ENCODE peak calls at places on chromosomes 3 and 15, in seven cellular contexts. F is K562, A is astrocyte of the spinal cord, P is fibroblast of pulmonary artery, M is OCI-LY7, J is foreskin fibroblast, O is neural progenitor cell. Y is an unnamed sample.

GRCh38 chr3:194871143-194871863 is 185.6 kb downstream of the FAM43A start:
- DNase-seq in F (no peak), J (peak), O (peak), P (peak), A (peak), M (peak), Y (peak)

GRCh38 chr3:102356506-102356905 is 78.3 kb upstream of the ZPLD1 start:
- DNase-seq in M (no peak), J (no peak), F (no peak), O (no peak), A (no peak), P (no peak), Y (no peak)

GRCh38 chr3:105956311-105956710 is 87.5 kb upstream of the CBLB start:
- DNase-seq in M (no peak), F (no peak), J (no peak), P (no peak), O (no peak), A (no peak), Y (no peak)

GRCh38 chr3:123013876-123014275 is 13.7 kb downstream of the SEMA5B start:
- DNase-seq in M (no peak), P (no peak), J (no peak), F (no peak), A (no peak), O (no peak), Y (no peak)

GRCh38 chr3:51357856-51358255 is 27.2 kb upstream of the MANF start:
- DNase-seq in P (no peak), F (no peak), A (no peak), M (no peak), O (no peak), J (peak), Y (no peak)

GRCh38 chr15:39205506-39206371 is 375.1 kb upstream of the THBS1 start:
- DNase-seq in A (no peak), O (no peak), M (no peak), P (no peak), F (no peak), J (no peak), Y (no peak)

GRCh38 chr3:159964166-159964973 is 24.3 kb upstream of the IL12A start:
- DNase-seq in F (no peak), J (peak), O (no peak), M (no peak), P (peak), A (peak), Y (peak)

GRCh38 chr3:129665024-129665768 is 58.7 kb upstream of the PLXND1 start:
- DNase-seq in M (no peak), F (no peak), A (peak), O (no peak), J (peak), P (peak), Y (no peak)

GRCh38 chr3:69695933-69696332 is 43.3 kb upstream of the MITF start:
- DNase-seq in F (no peak), A (no peak), P (no peak), O (no peak), J (no peak), M (no peak), Y (no peak)

GRCh38 chr3:101521251-101521701 is 8.3 kb upstream of the SENP7 start:
- DNase-seq in O (no peak), P (no peak), F (no peak), A (no peak), M (no peak), J (no peak), Y (no peak)

GRCh38 chr15:37031198-37031597 is 69.2 kb downstream of the MEIS2 start:
- DNase-seq in O (no peak), P (peak), M (no peak), A (peak), F (no peak), J (peak), Y (no peak)

GRCh38 chr3:43434431-43434830 is 148.1 kb downstream of the SNRK start:
- DNase-seq in A (no peak), M (no peak), J (no peak), O (no peak), F (no peak), P (no peak), Y (no peak)

GRCh38 chr3:125045194-125045593 is 10.6 kb downstream of the HEG1 start:
- DNase-seq in A (no peak), J (no peak), O (no peak), M (no peak), P (peak), F (no peak), Y (no peak)

GRCh38 chr3:59608356-59608755 is 558.5 kb upstream of the CFAP20DC start:
- DNase-seq in M (no peak), P (no peak), J (no peak), O (no peak), A (no peak), F (no peak), Y (no peak)

GRCh38 chr15:38455096-38455495 is 1.2 kb downstream of the FAM98B start:
- DNase-seq in O (no peak), A (peak), M (no peak), P (peak), F (peak), J (peak), Y (no peak)

GRCh38 chr3:4584537-4585249 is 91.5 kb downstream of the ITPR1 start:
- DNase-seq in M (no peak), F (no peak), J (no peak), A (peak), O (no peak), P (peak), Y (no peak)

GRCh38 chr15:95113041-95113440 is 881.7 kb downstream of the MCTP2 start:
- DNase-seq in A (no peak), F (no peak), P (no peak), O (no peak), M (no peak), J (peak), Y (no peak)

DNA sequence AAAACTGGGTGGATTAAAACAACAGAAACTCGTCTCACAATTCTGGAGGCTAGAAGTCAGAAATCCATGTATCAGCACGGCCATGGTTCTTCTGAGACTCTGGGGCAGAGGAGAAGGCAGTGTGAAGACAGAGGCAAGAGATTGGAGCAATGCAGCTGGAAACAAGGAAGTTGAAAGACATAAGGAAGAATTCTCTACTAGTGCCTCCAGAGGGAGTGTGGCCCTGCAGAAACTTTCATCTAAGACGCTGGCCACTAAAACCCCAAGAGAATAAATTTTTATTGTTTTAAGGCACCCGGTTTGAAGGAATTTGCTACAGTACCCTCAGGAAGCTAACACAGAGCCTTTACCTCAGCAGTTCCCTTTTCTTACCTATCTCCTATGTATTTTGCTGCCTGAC is 1012.2 kb upstream of the CADM2 start:
- DNase-seq in M (no peak), F (no peak), J (peak), P (no peak), O (peak), A (peak), Y (no peak)
- TF ChIP-seq CTCF in M (no peak), F (no peak), J (no peak), P (no peak), O (peak), A (peak), Y (no peak)

DNA sequence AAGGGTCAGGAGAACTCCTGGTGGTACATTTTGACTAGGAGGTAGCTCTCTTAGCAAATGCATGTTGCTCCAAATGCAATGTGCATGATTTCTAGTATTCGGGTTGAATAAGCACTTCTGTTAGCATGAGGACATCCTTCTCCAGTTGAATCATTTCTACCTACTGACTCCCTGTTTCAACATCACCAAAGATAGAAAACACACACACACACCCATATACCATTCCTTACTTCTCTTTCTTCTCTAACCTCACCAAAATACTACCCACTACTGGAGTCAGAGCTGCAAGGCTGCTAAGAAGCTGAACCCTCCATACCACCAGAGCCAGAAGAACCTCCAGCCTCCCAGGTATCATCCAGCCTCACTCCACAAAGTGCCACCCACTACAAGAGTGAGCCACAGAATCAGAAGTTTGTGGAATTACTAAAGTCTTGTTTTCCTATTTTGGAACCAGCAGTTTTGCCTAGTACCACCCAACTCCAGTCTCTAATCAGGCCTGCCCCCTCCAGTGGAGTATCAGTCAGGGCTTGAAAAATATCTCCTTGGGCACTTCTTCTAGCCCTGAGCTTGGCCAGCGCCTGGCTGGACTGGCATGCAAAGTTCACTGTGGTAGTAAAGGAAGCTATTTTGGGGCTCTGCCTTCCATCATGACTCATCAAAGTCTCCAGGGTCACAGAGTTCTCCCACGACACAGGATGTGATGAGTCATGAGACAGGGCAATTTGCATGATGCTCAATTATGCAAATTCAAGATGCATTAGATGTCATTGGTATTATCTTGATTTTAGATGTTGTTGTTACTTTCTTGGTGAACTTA is 110.2 kb downstream of the CYP19A1 start:
- DNase-seq in P (peak), F (peak), J (peak), M (no peak), A (peak), O (no peak), Y (peak)
- H3K4me3 ChIP-seq in P (no peak), F (no peak), J (no peak), M (no peak), A (no peak), O (no peak), Y (no peak)

GRCh38 chr3:48475188-48475587 is 28.7 kb downstream of the ATRIP start:
- DNase-seq in F (no peak), M (no peak), P (no peak), J (no peak), O (no peak), A (no peak), Y (no peak)

GRCh38 chr3:48473617-48473952 is 27.0 kb downstream of the ATRIP start:
- DNase-seq in O (no peak), F (no peak), M (no peak), A (no peak), P (no peak), J (no peak), Y (no peak)

GRCh38 chr3:48472673-48472922 is 26.1 kb downstream of the ATRIP start:
- DNase-seq in A (no peak), F (peak), P (no peak), O (no peak), J (no peak), M (no peak), Y (no peak)

GRCh38 chr3:48474619-48475018 is 28.1 kb downstream of the ATRIP start:
- DNase-seq in F (no peak), O (peak), J (no peak), M (no peak), P (no peak), A (no peak), Y (no peak)

GRCh38 chr3:48472923-48473616 is 26.5 kb downstream of the ATRIP start:
- DNase-seq in A (peak), M (peak), P (peak), O (peak), J (peak), F (peak), Y (peak)
- TF ChIP-seq CTCF in A (peak), M (peak), P (peak), O (peak), J (peak), F (peak), Y (peak)

GRCh38 chr3:145902166-145902565 is 258.8 kb downstream of the PLOD2 start:
- DNase-seq in P (peak), M (no peak), O (no peak), F (no peak), A (peak), J (no peak), Y (no peak)

GRCh38 chr3:145899229-145899628 is 261.8 kb downstream of the PLOD2 start:
- DNase-seq in P (no peak), F (no peak), O (no peak), M (no peak), A (no peak), J (no peak), Y (no peak)

GRCh38 chr3:145900056-145900829 is 260.7 kb downstream of the PLOD2 start:
- DNase-seq in M (no peak), O (no peak), P (no peak), A (no peak), F (no peak), J (no peak), Y (no peak)

GRCh38 chr3:145903472-145904013 is 257.4 kb downstream of the PLOD2 start:
- DNase-seq in F (no peak), A (no peak), M (no peak), P (no peak), J (no peak), O (no peak), Y (no peak)

DNA sequence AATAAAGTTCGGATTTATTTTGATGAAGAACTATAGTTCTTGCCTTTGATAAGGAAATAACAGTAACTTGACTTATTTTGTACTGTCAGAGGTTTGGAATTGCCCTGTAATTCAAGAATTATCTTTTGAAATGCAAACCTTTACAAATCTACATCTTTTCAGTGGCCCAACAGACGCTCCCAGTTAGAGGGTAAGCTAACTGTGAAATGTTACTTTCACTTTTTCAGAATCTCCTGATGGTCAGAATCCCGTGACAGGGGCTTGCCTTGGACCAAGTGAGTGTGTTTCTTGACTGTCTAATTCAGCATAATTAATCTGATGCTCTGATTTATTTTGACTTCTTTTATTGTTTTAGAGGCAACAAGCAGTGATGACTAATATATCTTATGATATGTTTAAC is 262.5 kb downstream of the PLOD2 start:
- DNase-seq in O (no peak), M (no peak), F (no peak), P (peak), J (peak), A (peak), Y (no peak)
- H3K4me3 ChIP-seq in O (no peak), M (no peak), F (no peak), P (peak), J (peak), A (no peak), Y (no peak)

GRCh38 chr3:61955483-61955882 is 394.1 kb downstream of the PTPRG start:
- DNase-seq in P (no peak), J (no peak), M (no peak), O (no peak), F (no peak), A (no peak), Y (no peak)

GRCh38 chr3:61948699-61949305 is 387.4 kb downstream of the PTPRG start:
- DNase-seq in J (no peak), M (no peak), O (no peak), P (no peak), F (no peak), A (no peak), Y (no peak)

GRCh38 chr3:61956236-61956635 is 394.9 kb downstream of the PTPRG start:
- DNase-seq in A (peak), J (peak), P (peak), F (no peak), M (no peak), O (no peak), Y (peak)

GRCh38 chr3:61954097-61954528 is 392.7 kb downstream of the PTPRG start:
- DNase-seq in M (no peak), A (peak), F (no peak), J (peak), O (no peak), P (no peak), Y (no peak)
- TF ChIP-seq CTCF in M (no peak), A (no peak), F (no peak), J (no peak), O (no peak), P (no peak), Y (no peak)

GRCh38 chr3:38040400-38040799 is 1.4 kb downstream of the DLEC1 start:
- DNase-seq in O (no peak), J (no peak), A (no peak), F (no peak), M (no peak), P (no peak), Y (no peak)

GRCh38 chr3:38036906-38037305 is 2.1 kb upstream of the DLEC1 start:
- DNase-seq in O (no peak), P (no peak), J (no peak), M (no peak), A (no peak), F (no peak), Y (no peak)

GRCh38 chr3:38039101-38039898 is at the start of gene DLEC1:
- DNase-seq in F (no peak), A (peak), P (peak), M (peak), O (peak), J (peak), Y (no peak)

GRCh38 chr3:38038447-38038911 is 529 bp upstream of the DLEC1 start:
- DNase-seq in O (no peak), M (no peak), F (no peak), P (no peak), J (peak), A (no peak), Y (no peak)

GRCh38 chr3:38039899-38040261 is 872 bp downstream of the DLEC1 start:
- DNase-seq in J (peak), P (peak), M (peak), A (peak), F (peak), O (peak), Y (no peak)
- H3K4me3 ChIP-seq in J (peak), P (peak), M (no peak), A (no peak), F (no peak), O (peak), Y (no peak)

GRCh38 chr3:36591959-36592358 is 172.4 kb downstream of the DCLK3 start:
- DNase-seq in J (peak), A (peak), M (no peak), O (no peak), F (no peak), P (peak), Y (no peak)
- TF ChIP-seq CTCF in J (no peak), A (peak), M (no peak), O (no peak), F (no peak), P (no peak), Y (peak)

GRCh38 chr3:66803206-66803605 is 194.9 kb upstream of the KBTBD8 start:
- DNase-seq in J (no peak), A (no peak), M (no peak), P (no peak), O (peak), F (no peak), Y (no peak)

GRCh38 chr3:66795365-66795764 is 202.7 kb upstream of the KBTBD8 start:
- DNase-seq in J (peak), A (peak), P (no peak), M (no peak), F (no peak), O (no peak), Y (no peak)

GRCh38 chr3:66800941-66801545 is 197.1 kb upstream of the KBTBD8 start:
- DNase-seq in P (no peak), F (no peak), O (no peak), A (peak), M (no peak), J (peak), Y (no peak)

GRCh38 chr3:66796343-66796742 is 201.8 kb upstream of the KBTBD8 start:
- DNase-seq in J (no peak), O (no peak), P (no peak), M (no peak), A (no peak), F (no peak), Y (no peak)

GRCh38 chr3:66797916-66798560 is 200.1 kb upstream of the KBTBD8 start:
- DNase-seq in J (peak), F (no peak), M (no peak), P (peak), O (peak), A (peak), Y (peak)
- H3K4me3 ChIP-seq in J (no peak), F (no peak), M (no peak), P (peak), O (peak), A (peak), Y (peak)

GRCh38 chr3:171615742-171616141 is 155.5 kb upstream of the TNIK start:
- DNase-seq in M (no peak), A (no peak), O (no peak), P (peak), J (no peak), F (no peak), Y (no peak)

GRCh38 chr3:171615281-171615680 is 155.1 kb upstream of the TNIK start:
- DNase-seq in P (peak), M (no peak), J (no peak), A (no peak), F (no peak), O (no peak), Y (no peak)

GRCh38 chr3:171616798-171617197 is 156.6 kb upstream of the TNIK start:
- DNase-seq in F (no peak), A (no peak), J (no peak), O (no peak), M (no peak), P (no peak), Y (no peak)

GRCh38 chr3:171614318-171614967 is 154.2 kb upstream of the TNIK start:
- DNase-seq in O (peak), P (peak), J (peak), F (peak), A (peak), M (no peak), Y (no peak)
- TF ChIP-seq CTCF in O (peak), P (peak), J (peak), F (peak), A (peak), M (peak), Y (peak)

DNA sequence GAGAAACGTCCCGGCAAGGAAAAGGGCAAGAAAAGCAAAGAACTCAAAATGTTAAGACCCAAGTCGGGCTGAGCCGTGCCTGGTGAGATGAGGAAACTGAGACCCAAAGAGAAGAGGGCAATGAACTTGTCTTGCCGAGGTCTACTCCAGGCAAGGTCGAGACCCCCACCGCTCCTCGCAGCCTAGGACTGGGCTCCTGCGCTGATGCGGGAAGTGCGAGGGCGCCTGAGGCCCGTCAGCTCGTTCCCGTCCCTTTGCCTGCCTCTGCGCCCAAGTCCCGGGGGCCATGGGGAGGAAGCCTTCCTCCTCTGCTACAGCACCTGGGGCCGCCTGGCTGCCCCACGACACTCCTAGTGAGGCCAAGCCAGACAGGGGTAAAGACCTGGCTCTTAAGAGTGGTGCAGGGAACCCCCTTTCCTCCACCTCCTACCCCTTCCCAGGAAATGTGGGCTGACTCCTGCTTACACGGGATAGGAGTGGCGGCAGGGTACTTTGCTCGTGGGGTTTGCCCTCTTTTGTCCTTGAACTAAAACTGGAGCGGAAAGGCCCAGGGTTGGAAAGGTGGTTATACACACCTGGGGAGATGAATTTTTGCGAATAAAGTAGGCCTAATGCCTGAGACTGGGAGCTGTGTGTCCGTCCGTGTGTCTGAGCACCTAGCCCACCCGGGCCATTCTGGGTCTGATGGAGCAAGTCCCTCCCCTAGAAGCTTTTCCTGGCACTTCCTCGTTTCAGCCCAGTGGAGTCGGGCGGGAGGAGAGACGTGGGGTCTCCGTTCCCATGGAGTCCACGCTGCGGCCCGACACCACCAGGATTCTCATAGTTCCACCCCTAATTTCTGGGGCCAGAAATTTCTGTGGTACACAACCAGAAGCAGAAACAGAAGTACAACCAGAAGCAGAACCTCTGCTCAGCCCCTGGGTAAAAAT is 1.1 kb upstream of the MEGF11 start:
- DNase-seq in M (no peak), A (no peak), O (peak), F (no peak), J (no peak), P (no peak), Y (no peak)
- H3K4me3 ChIP-seq in M (no peak), A (no peak), O (peak), F (no peak), J (no peak), P (peak), Y (peak)